ENCODE peak calls at places on chromosomes 5 and 9, in four cellular contexts. X is neuronal stem cell, W is SJSA1, R is ELR. P is an unnamed sample.

GRCh38 chr9:16356196-16356765 is 514.2 kb downstream of the BNC2 start:
- DNase-seq in W (no peak), X (no peak), R (no peak), P (no peak)

GRCh38 chr5:37604290-37604689 is 225.2 kb downstream of the WDR70 start:
- DNase-seq in X (no peak), W (no peak), R (no peak), P (no peak)

GRCh38 chr9:130138791-130139190 is 33.4 kb upstream of the NCS1 start:
- DNase-seq in R (peak; percentile 82), X (no peak), W (peak; percentile 61), P (no peak)

GRCh38 chr9:97491216-97491999 is 10.1 kb upstream of the TMOD1 start:
- DNase-seq in W (no peak), X (no peak), R (no peak), P (no peak)

GRCh38 chr5:10306114-10306513 is 1.6 kb downstream of the CMBL start:
- DNase-seq in W (no peak), R (no peak), X (no peak), P (peak; percentile 49)

GRCh38 chr9:29437515-29437914 is 1864.2 kb upstream of the C9orf72 start:
- DNase-seq in R (no peak), W (no peak), X (no peak), P (no peak)

GRCh38 chr5:36393656-36394438 is 92.1 kb upstream of the RANBP3L start:
- DNase-seq in W (no peak), X (no peak), R (no peak), P (no peak)

GRCh38 chr9:5838884-5839571 is 6.1 kb upstream of the ERMP1 start:
- DNase-seq in R (peak; percentile 79), W (no peak), X (no peak), P (no peak)

GRCh38 chr5:82312373-82312856 is 34.3 kb upstream of the RPS23 start:
- DNase-seq in R (peak; percentile 77), X (peak; percentile 71), W (peak; percentile 61), P (peak; percentile 66)

GRCh38 chr5:38871790-38872551 is 26.2 kb downstream of the OSMR start:
- DNase-seq in X (no peak), W (peak; percentile 93), R (peak; percentile 99), P (no peak)

GRCh38 chr9:24698864-24699518 is 153.3 kb upstream of the IZUMO3 start:
- DNase-seq in W (no peak), X (no peak), R (no peak), P (no peak)

GRCh38 chr5:25427233-25427632 is 782.5 kb upstream of the CDH10 start:
- DNase-seq in W (no peak), X (no peak), R (no peak), P (no peak)

GRCh38 chr5:100761192-100761591 is 141.9 kb downstream of the ST8SIA4 start:
- DNase-seq in X (no peak), R (peak; percentile 34), W (no peak), P (no peak)

GRCh38 chr9:107584944-107585343 is 95.4 kb upstream of the KLF4 start:
- DNase-seq in W (no peak), X (no peak), R (no peak), P (no peak)

GRCh38 chr9:14216612-14217194 is 97.2 kb downstream of the NFIB start:
- DNase-seq in X (no peak), W (no peak), R (no peak), P (no peak)

GRCh38 chr9:73023025-73023541 is 70.2 kb upstream of the ALDH1A1 start:
- DNase-seq in R (peak; percentile 75), X (peak; percentile 43), W (peak; percentile 23), P (peak; percentile 63)

GRCh38 chr5:142133382-142134206 is 25.0 kb downstream of the NDFIP1 start:
- DNase-seq in W (no peak), X (no peak), R (no peak), P (no peak)

GRCh38 chr9:74499111-74499601 is 2.0 kb downstream of the RORB start:
- DNase-seq in X (peak; percentile 0), R (no peak), W (no peak), P (no peak)